ENCODE peak calls at places on chromosomes 1 and 21, in four cellular contexts. A is AG09309; H is left cardiac atrium; G is stimulated activated CD4-positive, alpha-beta T cell treated with anti-CD3 and anti-CD28 coated beads, Interleukin-15, amount 100 ng/mL, for 1 hour. W is an unnamed sample.

GRCh38 chr1:27301582-27302199 is 20.3 kb upstream of the TMEM222 start:
- DNase-seq in A (no peak), G (no peak), H (no peak), W (no peak)

GRCh38 chr1:21924503-21925005 is 12.6 kb downstream of the HSPG2 start:
- DNase-seq in H (peak; percentile 82), A (no peak), G (no peak), W (no peak)

GRCh38 chr1:85444381-85444780 is 20.6 kb downstream of the DDAH1 start:
- DNase-seq in A (no peak), G (no peak), H (no peak), W (no peak)

GRCh38 chr21:41895643-41896493 is 16.7 kb upstream of the PRDM15 start:
- DNase-seq in G (peak; percentile 21), H (no peak), A (no peak), W (peak; percentile 50)

GRCh38 chr1:177138347-177138746 is 26.2 kb downstream of the ASTN1 start:
- DNase-seq in A (no peak), G (no peak), H (no peak), W (no peak)

GRCh38 chr1:219529116-219529515 is 83.8 kb downstream of the ZC3H11B start:
- DNase-seq in H (no peak), G (no peak), A (no peak), W (no peak)

GRCh38 chr1:63980706-63981407 is 207.0 kb downstream of the ROR1 start:
- DNase-seq in A (no peak), H (no peak), G (no peak), W (no peak)

GRCh38 chr21:44372616-44373015 is 19.2 kb downstream of the TRPM2 start:
- DNase-seq in H (no peak), G (no peak), A (no peak), W (no peak)

GRCh38 chr1:43232071-43232470 is 37.7 kb upstream of the TMEM125 start:
- DNase-seq in H (peak; percentile 39), A (peak; percentile 23), G (no peak), W (no peak)

GRCh38 chr1:21490774-21491482 is 18.3 kb upstream of the ALPL start:
- DNase-seq in A (peak; percentile 52), G (no peak), H (no peak), W (no peak)

GRCh38 chr1:38029725-38030511 is 16.7 kb downstream of the POU3F1 start:
- DNase-seq in G (no peak), H (peak; percentile 31), A (no peak), W (no peak)

GRCh38 chr1:25253911-25254310 is 6.7 kb upstream of the RSRP1 start:
- DNase-seq in G (no peak), H (no peak), A (no peak), W (no peak)

GRCh38 chr1:41773144-41773571 is 145.6 kb downstream of the HIVEP3 start:
- DNase-seq in G (no peak), A (peak; percentile 93), H (no peak), W (no peak)

GRCh38 chr21:26835027-26835713 is 10.0 kb downstream of the ADAMTS1 start:
- DNase-seq in A (peak; percentile 71), G (no peak), H (no peak), W (no peak)

W was measured in activated naive CD4-positive, alpha-beta T cell.